ENCODE peak calls at places on chromosomes 11 and 22, in seven cellular contexts. R, D, S, M, H, U and V are unnamed samples.

GRCh38 chr11:65899356-65900124 is 648 bp downstream of the FOSL1 start:
- DNase-seq in R (peak; percentile 67), D (peak; percentile 73), S (peak; percentile 45), M (peak; percentile 61), H (no peak), U (peak; percentile 63), V (peak; percentile 82)

GRCh38 chr11:11349051-11349450 is 4.0 kb downstream of the CSNK2A3 start:
- DNase-seq in R (no peak), D (no peak), S (no peak), M (no peak), H (no peak), U (no peak), V (no peak)

GRCh38 chr22:41576877-41577276 is 12.8 kb downstream of the PMM1 start:
- DNase-seq in R (peak; percentile 95), D (peak; percentile 31), S (peak; percentile 86), M (peak; percentile 39), H (no peak), U (peak; percentile 47), V (no peak)

GRCh38 chr22:30227438-30228228 is 18.9 kb downstream of the LIF start:
- DNase-seq in R (no peak), D (no peak), S (no peak), M (no peak), H (no peak), U (no peak), V (no peak)

GRCh38 chr11:64000026-64000739 is 13.9 kb downstream of the OTUB1 start:
- DNase-seq in R (peak; percentile 90), D (peak; percentile 53), S (peak; percentile 91), M (peak; percentile 70), H (peak; percentile 47), U (peak; percentile 51), V (peak; percentile 72)

GRCh38 chr11:35122308-35122707 is 16.7 kb upstream of the CD44 start:
- DNase-seq in R (no peak), D (no peak), S (no peak), M (no peak), H (no peak), U (no peak), V (no peak)

GRCh38 chr11:66006134-66006890 is 4.0 kb downstream of the BANF1 start:
- DNase-seq in R (no peak), D (no peak), S (no peak), M (no peak), H (no peak), U (no peak), V (no peak)

GRCh38 chr11:124897681-124898680 is at the start of gene ROBO4:
- DNase-seq in R (no peak), D (peak; percentile 87), S (no peak), M (no peak), H (no peak), U (peak; percentile 58), V (no peak)

GRCh38 chr22:26812731-26813130 is 155.3 kb downstream of the MIAT start:
- DNase-seq in R (no peak), D (no peak), S (no peak), M (no peak), H (no peak), U (no peak), V (no peak)

GRCh38 chr11:9858822-9859221 is 194.9 kb downstream of the SWAP70 start:
- DNase-seq in R (peak; percentile 60), D (peak; percentile 55), S (peak; percentile 32), M (no peak), H (peak; percentile 27), U (no peak), V (no peak)

GRCh38 chr11:131658952-131659351 is 288.5 kb downstream of the NTM start:
- DNase-seq in R (no peak), D (no peak), S (no peak), M (no peak), H (no peak), U (no peak), V (no peak)

GRCh38 chr11:68990995-68991780 is 10.4 kb upstream of the MRGPRD start:
- DNase-seq in R (no peak), D (no peak), S (no peak), M (no peak), H (no peak), U (no peak), V (no peak)

GRCh38 chr11:112019066-112019465 is 6.1 kb upstream of the DLAT start:
- DNase-seq in R (no peak), D (no peak), S (no peak), M (no peak), H (no peak), U (no peak), V (no peak)

GRCh38 chr11:105344938-105345337 is 205.4 kb upstream of the CARD18 start:
- DNase-seq in R (no peak), D (peak; percentile 10), S (no peak), M (no peak), H (no peak), U (no peak), V (no peak)

GRCh38 chr11:17012712-17013547 is 1.3 kb downstream of the PLEKHA7 start:
- DNase-seq in R (peak; percentile 72), D (peak; percentile 50), S (peak; percentile 78), M (no peak), H (no peak), U (peak; percentile 31), V (peak; percentile 65)

GRCh38 chr11:17014321-17014773 is at the start of gene PLEKHA7:
- DNase-seq in R (peak; percentile 51), D (no peak), S (peak; percentile 74), M (no peak), H (no peak), U (no peak), V (no peak)

GRCh38 chr11:17013548-17014320 is 480 bp downstream of the PLEKHA7 start:
- DNase-seq in R (peak; percentile 58), D (no peak), S (peak; percentile 62), M (no peak), H (peak; percentile 64), U (no peak), V (no peak)

GRCh38 chr11:17015639-17016125 is 1.5 kb upstream of the PLEKHA7 start:
- DNase-seq in R (no peak), D (no peak), S (no peak), M (no peak), H (peak; percentile 33), U (no peak), V (no peak)

GRCh38 chr11:17014774-17015638 is 792 bp upstream of the PLEKHA7 start:
- DNase-seq in R (peak; percentile 83), D (peak; percentile 50), S (peak; percentile 82), M (no peak), H (peak; percentile 71), U (no peak), V (no peak)
- H3K27ac ChIP-seq in R (no peak overlapping the region), D (no peak overlapping the region), S (no peak overlapping the region), M (no peak overlapping the region), H (peak overlapping the region; percentile 45), U (no peak overlapping the region), V (no peak overlapping the region)

GRCh38 chr11:70928854-70929598 is 323.4 kb downstream of the SHANK2 start:
- DNase-seq in R (peak; percentile 42), D (no peak), S (no peak), M (no peak), H (no peak), U (no peak), V (no peak)
- TF ChIP-seq CTCF in R (peak; percentile 43), D (no peak), S (peak; percentile 27), M (no peak), H (no peak), U (no peak), V (no peak)

GRCh38 chr11:94770563-94771120 is 2.5 kb downstream of the AMOTL1 start:
- DNase-seq in R (no peak), D (no peak), S (no peak), M (no peak), H (no peak), U (no peak), V (no peak)
- H3K4me3 ChIP-seq in R (peak overlapping the region; percentile 93), D (no peak overlapping the region), S (peak overlapping the region; percentile 96), M (no peak overlapping the region), H (no peak overlapping the region), U (peak overlapping the region; percentile 96), V (peak overlapping the region; percentile 81)

GRCh38 chr11:279040-279965 is 1.1 kb downstream of the NLRP6 start:
- DNase-seq in R (no peak), D (no peak), S (no peak), M (peak; percentile 29), H (no peak), U (no peak), V (no peak)

GRCh38 chr11:280762-281485 is 2.7 kb downstream of the NLRP6 start:
- DNase-seq in R (peak; percentile 51), D (no peak), S (no peak), M (peak; percentile 53), H (no peak), U (no peak), V (no peak)

GRCh38 chr11:279966-280761 is 2.0 kb downstream of the NLRP6 start:
- DNase-seq in R (peak; percentile 74), D (no peak), S (no peak), M (peak; percentile 73), H (no peak), U (no peak), V (no peak)

GRCh38 chr11:276219-276618 is 2.0 kb upstream of the NLRP6 start:
- DNase-seq in R (no peak), D (no peak), S (no peak), M (no peak), H (no peak), U (no peak), V (no peak)

DNA sequence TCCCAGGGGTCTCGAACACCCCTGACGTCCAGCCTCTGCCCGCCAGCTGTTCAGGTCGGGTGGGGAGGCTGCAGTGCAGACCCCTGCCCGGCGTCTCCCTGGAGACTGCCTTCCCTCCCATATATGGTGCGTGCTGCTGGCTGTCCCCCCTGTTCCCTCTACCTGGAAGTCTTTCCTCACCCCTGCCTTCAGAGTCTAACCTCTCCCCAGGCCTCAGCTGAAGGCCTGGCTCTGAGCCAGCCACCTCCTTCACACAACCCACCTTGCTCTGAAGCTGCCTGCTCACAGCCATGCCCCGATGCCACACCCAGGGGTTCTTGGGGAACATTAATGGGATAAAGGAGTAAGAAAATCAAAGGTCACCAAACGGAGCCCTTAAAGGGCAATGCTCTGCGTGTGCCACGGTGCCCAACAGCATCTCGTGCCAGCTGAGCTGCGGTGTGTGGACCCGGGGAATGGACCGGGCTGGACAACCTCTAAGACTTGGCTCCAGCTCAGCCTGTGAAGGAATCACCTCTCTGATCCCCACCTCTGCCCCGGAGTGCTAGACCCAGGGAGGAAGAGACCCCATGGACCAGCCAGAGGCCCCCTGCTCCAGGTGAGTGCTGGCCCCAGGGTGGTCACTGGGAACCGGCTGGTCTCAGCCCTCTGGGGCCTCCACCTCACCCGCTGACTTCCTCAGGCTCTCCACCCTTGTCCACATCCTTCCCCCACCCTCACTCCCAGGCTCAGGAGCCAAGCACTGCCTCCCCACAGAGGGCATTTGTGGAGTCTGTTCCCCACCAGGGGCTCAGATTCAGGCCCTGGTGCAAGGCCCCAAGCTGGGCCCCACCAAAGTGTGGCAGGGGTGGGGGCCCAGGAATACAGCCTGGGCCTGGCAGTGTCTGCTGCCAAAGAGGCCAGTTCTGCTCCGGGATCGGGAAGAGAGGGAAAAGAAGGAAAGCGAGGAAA is at the start of gene NLRP6:
- DNase-seq in R (no peak), D (no peak), S (no peak), M (peak; percentile 53), H (no peak), U (no peak), V (no peak)
- H3K27ac ChIP-seq in R (no peak within 1 kb of the TSS), D (no peak within 1 kb of the TSS), S (no peak within 1 kb of the TSS), M (peak within 1 kb of the TSS; percentile 57), H (no peak within 1 kb of the TSS), U (no peak within 1 kb of the TSS), V (no peak within 1 kb of the TSS)